ENCODE peak calls at places on chromosomes 1 and 21, in four cellular contexts. One of them, this sample, is unnamed.

GRCh38 chr1:234561322-234561721 is 48.7 kb downstream of the IRF2BP2 start:
- DNase-seq in CD4-positive, alpha-beta T cell: no peak
- DNase-seq in astrocyte: no peak
- DNase-seq in spleen: no peak
- DNase-seq in this sample: no peak

GRCh38 chr21:43362306-43362927 is 64.5 kb downstream of the SIK1 start:
- DNase-seq in CD4-positive, alpha-beta T cell: peak; percentile 81
- DNase-seq in astrocyte: peak; percentile 68
- DNase-seq in spleen: peak; percentile 95
- DNase-seq in this sample: peak; percentile 76

GRCh38 chr1:87829360-87829759 is 500.7 kb downstream of the LMO4 start:
- DNase-seq in spleen: no peak
- DNase-seq in astrocyte: no peak
- DNase-seq in CD4-positive, alpha-beta T cell: no peak
- DNase-seq in this sample: no peak

GRCh38 chr1:213761845-213762407 is 225.8 kb upstream of the PROX1 start:
- DNase-seq in CD4-positive, alpha-beta T cell: peak; percentile 18
- DNase-seq in spleen: no peak
- DNase-seq in astrocyte: no peak
- DNase-seq in this sample: no peak

GRCh38 chr1:115199416-115200132 is 110.3 kb upstream of the TSPAN2 start:
- DNase-seq in spleen: no peak
- DNase-seq in CD4-positive, alpha-beta T cell: no peak
- DNase-seq in astrocyte: no peak
- DNase-seq in this sample: no peak

GRCh38 chr1:173161510-173162221 is 45.5 kb downstream of the TNFSF4 start:
- DNase-seq in spleen: no peak
- DNase-seq in astrocyte: peak; percentile 71
- DNase-seq in CD4-positive, alpha-beta T cell: no peak
- DNase-seq in this sample: peak; percentile 77

GRCh38 chr21:45787371-45787770 is 143.8 kb downstream of the PCBP3 start:
- DNase-seq in astrocyte: no peak
- DNase-seq in spleen: no peak
- DNase-seq in CD4-positive, alpha-beta T cell: no peak
- DNase-seq in this sample: no peak

GRCh38 chr1:235074335-235075120 is 54.1 kb downstream of the TOMM20 start:
- DNase-seq in CD4-positive, alpha-beta T cell: no peak
- DNase-seq in astrocyte: peak; percentile 79
- DNase-seq in spleen: peak; percentile 74
- DNase-seq in this sample: peak; percentile 66

GRCh38 chr1:36475910-36476604 is 6.7 kb downstream of the CSF3R start:
- DNase-seq in spleen: no peak
- DNase-seq in CD4-positive, alpha-beta T cell: no peak
- DNase-seq in astrocyte: no peak
- DNase-seq in this sample: no peak

GRCh38 chr1:2809656-2810055 is 8.2 kb upstream of the TTC34 start:
- DNase-seq in astrocyte: no peak
- DNase-seq in spleen: no peak
- DNase-seq in CD4-positive, alpha-beta T cell: no peak
- DNase-seq in this sample: no peak

GRCh38 chr21:37467082-37467481 is 100.5 kb downstream of the DYRK1A start:
- DNase-seq in spleen: no peak
- DNase-seq in CD4-positive, alpha-beta T cell: no peak
- DNase-seq in astrocyte: no peak
- DNase-seq in this sample: no peak

GRCh38 chr1:202656057-202656456 is 54.2 kb downstream of the SYT2 start:
- DNase-seq in CD4-positive, alpha-beta T cell: no peak
- DNase-seq in spleen: no peak
- DNase-seq in astrocyte: no peak
- DNase-seq in this sample: peak; percentile 11
- TF ChIP-seq CTCF in CD4-positive, alpha-beta T cell: no peak
- TF ChIP-seq CTCF in spleen: no peak
- TF ChIP-seq CTCF in astrocyte: no peak
- TF ChIP-seq CTCF in this sample: peak; percentile 54

GRCh38 chr1:27044613-27045091 is 32.0 kb upstream of the TENT5B start:
- DNase-seq in astrocyte: peak; percentile 35
- DNase-seq in spleen: peak; percentile 96
- DNase-seq in CD4-positive, alpha-beta T cell: peak; percentile 93
- DNase-seq in this sample: peak; percentile 71
- TF ChIP-seq CTCF in astrocyte: peak; percentile 98
- TF ChIP-seq CTCF in spleen: peak; percentile 97
- TF ChIP-seq CTCF in CD4-positive, alpha-beta T cell: peak; percentile 91
- TF ChIP-seq CTCF in this sample: peak; percentile 98

DNA sequence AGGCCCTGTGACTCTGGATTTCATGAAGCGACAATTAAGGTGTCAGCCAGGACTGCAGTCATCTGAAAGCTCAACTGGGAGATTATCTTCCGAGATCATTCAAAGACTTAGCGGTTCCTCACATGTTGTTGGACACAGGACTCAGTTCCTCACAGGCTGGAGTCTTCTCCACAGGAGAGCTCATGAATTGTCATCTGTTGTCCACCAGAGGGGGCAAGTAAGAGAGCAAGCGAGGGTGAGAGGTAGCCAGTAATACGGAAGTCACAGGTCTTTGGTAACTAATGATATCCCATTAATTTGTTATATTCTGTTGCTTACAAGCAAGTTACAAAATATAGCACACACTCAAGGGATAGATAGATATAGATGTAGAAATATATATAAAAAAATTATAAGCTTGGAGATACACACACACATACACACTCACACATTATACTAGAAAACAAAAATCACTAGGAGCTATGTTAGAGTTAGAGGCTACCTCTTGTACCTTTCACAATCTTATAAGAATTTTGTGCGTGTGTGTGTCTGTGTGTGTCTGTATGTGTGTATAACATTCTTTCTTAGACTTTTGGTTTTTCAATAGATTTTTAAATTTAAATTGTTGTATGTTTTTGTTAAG is 1695.3 kb downstream of the BRINP3 start:
- DNase-seq in CD4-positive, alpha-beta T cell: no peak
- DNase-seq in astrocyte: peak; percentile 37
- DNase-seq in spleen: no peak
- DNase-seq in this sample: peak; percentile 1
- TF ChIP-seq CTCF in CD4-positive, alpha-beta T cell: no peak
- TF ChIP-seq CTCF in astrocyte: peak; percentile 58
- TF ChIP-seq CTCF in spleen: no peak
- TF ChIP-seq CTCF in this sample: peak; percentile 80

DNA sequence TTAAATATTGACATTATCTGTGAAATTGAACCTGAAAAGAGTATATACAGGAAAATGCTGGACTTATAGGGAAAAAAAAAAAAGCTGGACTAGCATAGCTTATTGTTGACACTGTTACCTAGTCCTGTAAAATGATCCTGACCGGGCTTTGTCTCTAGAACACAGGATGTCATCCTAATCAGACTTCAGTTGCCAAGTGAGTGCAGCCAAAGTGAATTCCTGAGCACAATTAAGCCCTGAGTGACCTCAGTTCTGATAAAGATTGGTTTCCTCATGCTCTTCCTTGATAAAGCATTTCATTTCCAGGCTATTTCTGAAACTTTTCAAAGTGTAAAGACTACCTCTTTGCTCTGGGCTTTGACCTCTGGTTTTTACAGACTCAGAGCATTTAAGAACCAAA is 19.8 kb downstream of the SELP start:
- DNase-seq in spleen: no peak
- DNase-seq in CD4-positive, alpha-beta T cell: no peak
- DNase-seq in astrocyte: no peak
- DNase-seq in this sample: no peak
- TF ChIP-seq CTCF in spleen: no peak
- TF ChIP-seq CTCF in CD4-positive, alpha-beta T cell: no peak
- TF ChIP-seq CTCF in astrocyte: no peak
- TF ChIP-seq CTCF in this sample: no peak

GRCh38 chr1:62337535-62337784 is 18.2 kb upstream of the KANK4 start:
- DNase-seq in CD4-positive, alpha-beta T cell: no peak
- DNase-seq in astrocyte: no peak
- DNase-seq in spleen: peak; percentile 52
- DNase-seq in this sample: no peak

GRCh38 chr1:62336638-62337534 is 17.7 kb upstream of the KANK4 start:
- DNase-seq in spleen: peak; percentile 58
- DNase-seq in astrocyte: no peak
- DNase-seq in CD4-positive, alpha-beta T cell: no peak
- DNase-seq in this sample: no peak

GRCh38 chr1:62335656-62336055 is 16.4 kb upstream of the KANK4 start:
- DNase-seq in spleen: peak; percentile 47
- DNase-seq in astrocyte: no peak
- DNase-seq in CD4-positive, alpha-beta T cell: no peak
- DNase-seq in this sample: no peak

GRCh38 chr1:62333431-62333830 is 14.2 kb upstream of the KANK4 start:
- DNase-seq in astrocyte: peak; percentile 27
- DNase-seq in CD4-positive, alpha-beta T cell: no peak
- DNase-seq in spleen: peak; percentile 29
- DNase-seq in this sample: peak; percentile 54

GRCh38 chr1:62334434-62334833 is 15.2 kb upstream of the KANK4 start:
- DNase-seq in spleen: no peak
- DNase-seq in astrocyte: no peak
- DNase-seq in CD4-positive, alpha-beta T cell: no peak
- DNase-seq in this sample: no peak
- TF ChIP-seq CTCF in spleen: no peak
- TF ChIP-seq CTCF in astrocyte: no peak
- TF ChIP-seq CTCF in CD4-positive, alpha-beta T cell: no peak
- TF ChIP-seq CTCF in this sample: peak; percentile 45

DNA sequence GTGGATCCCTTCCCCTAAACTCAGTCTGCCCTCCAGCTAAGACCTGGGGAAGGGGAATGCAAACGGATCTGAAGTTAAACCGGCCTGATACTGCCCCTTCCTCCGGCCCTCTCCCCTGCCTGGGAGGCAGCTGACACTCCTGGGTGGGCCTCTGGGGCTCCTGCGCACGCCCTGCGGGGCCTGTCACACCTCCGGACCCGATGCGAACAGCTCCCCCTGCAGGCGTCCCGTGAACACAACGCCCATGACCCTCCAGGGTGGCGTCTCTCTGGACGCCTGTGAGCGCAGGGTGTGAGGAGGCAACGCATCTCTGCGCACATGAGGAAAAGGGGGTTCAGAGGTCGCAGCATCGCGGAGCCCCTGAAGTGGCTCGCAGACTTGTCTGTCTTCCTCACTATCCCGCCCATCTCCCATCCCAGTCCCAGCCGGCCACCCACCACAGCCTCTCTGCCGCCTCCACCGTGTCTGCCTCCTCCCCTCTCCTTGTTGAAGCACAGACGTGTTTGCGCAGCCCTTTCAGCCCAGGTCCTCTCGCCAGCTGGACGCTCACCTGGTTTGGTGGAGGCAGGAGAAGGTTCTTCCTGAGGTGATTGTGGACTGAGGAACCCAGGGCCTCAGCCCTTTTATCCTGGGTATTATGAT is 421 bp upstream of the LCE3A start:
- DNase-seq in astrocyte: no peak
- DNase-seq in spleen: no peak
- DNase-seq in CD4-positive, alpha-beta T cell: no peak
- DNase-seq in this sample: no peak
- TF ChIP-seq CTCF in astrocyte: no peak
- TF ChIP-seq CTCF in spleen: no peak
- TF ChIP-seq CTCF in CD4-positive, alpha-beta T cell: no peak
- TF ChIP-seq CTCF in this sample: no peak

GRCh38 chr1:183472488-183473285 is at the start of gene SMG7:
- DNase-seq in astrocyte: peak; percentile 20
- DNase-seq in CD4-positive, alpha-beta T cell: no peak
- DNase-seq in spleen: peak; percentile 94
- DNase-seq in this sample: no peak
- TF ChIP-seq CTCF in astrocyte: no peak
- TF ChIP-seq CTCF in CD4-positive, alpha-beta T cell: no peak
- TF ChIP-seq CTCF in spleen: no peak
- TF ChIP-seq CTCF in this sample: no peak

GRCh38 chr1:67958472-67958871 is 92.0 kb downstream of the DIRAS3 start:
- DNase-seq in astrocyte: no peak
- DNase-seq in spleen: no peak
- DNase-seq in CD4-positive, alpha-beta T cell: no peak
- DNase-seq in this sample: no peak
- TF ChIP-seq CTCF in astrocyte: no peak
- TF ChIP-seq CTCF in spleen: no peak
- TF ChIP-seq CTCF in CD4-positive, alpha-beta T cell: no peak
- TF ChIP-seq CTCF in this sample: no peak

This sample was measured in brain microvascular endothelial cell.